ENCODE peak calls at places on chromosome 2, in five cellular contexts. One of them, this sample, is unnamed.

GRCh38 chr2:24740142-24740541 is 53.0 kb downstream of the PTRHD1 start:
- DNase-seq in A549: no peak
- DNase-seq in A673: no peak
- DNase-seq in WTC11: no peak
- DNase-seq in OCI-LY7: no peak
- DNase-seq in this sample: no peak

GRCh38 chr2:45259144-45259543 is 249.9 kb upstream of the SIX2 start:
- DNase-seq in A673: no peak
- DNase-seq in WTC11: no peak
- DNase-seq in OCI-LY7: no peak
- DNase-seq in A549: no peak
- DNase-seq in this sample: no peak

GRCh38 chr2:179898873-179899272 is 37.5 kb upstream of the ZNF385B start:
- DNase-seq in OCI-LY7: peak; percentile 92
- DNase-seq in A673: peak; percentile 70
- DNase-seq in WTC11: peak; percentile 67
- DNase-seq in A549: no peak
- DNase-seq in this sample: peak; percentile 47

GRCh38 chr2:84919885-84920580 is 14.6 kb downstream of the TMSB10 start:
- DNase-seq in A549: peak; percentile 88
- DNase-seq in OCI-LY7: peak; percentile 38
- DNase-seq in WTC11: no peak
- DNase-seq in A673: peak; percentile 94
- DNase-seq in this sample: no peak

GRCh38 chr2:205596581-205596980 is 85.7 kb upstream of the NRP2 start:
- DNase-seq in WTC11: no peak
- DNase-seq in A549: no peak
- DNase-seq in OCI-LY7: no peak
- DNase-seq in A673: no peak
- DNase-seq in this sample: no peak

GRCh38 chr2:200765139-200765951 is 46.4 kb upstream of the BZW1 start:
- DNase-seq in OCI-LY7: no peak
- DNase-seq in A549: peak; percentile 55
- DNase-seq in WTC11: no peak
- DNase-seq in A673: peak; percentile 69
- DNase-seq in this sample: no peak

GRCh38 chr2:30300456-30301221 is 69.3 kb downstream of the LBH start:
- DNase-seq in WTC11: no peak
- DNase-seq in A549: peak; percentile 21
- DNase-seq in A673: peak; percentile 18
- DNase-seq in OCI-LY7: no peak
- DNase-seq in this sample: no peak

GRCh38 chr2:236665572-236666118 is 96.0 kb downstream of the ACKR3 start:
- DNase-seq in A673: no peak
- DNase-seq in WTC11: no peak
- DNase-seq in OCI-LY7: no peak
- DNase-seq in A549: peak; percentile 26
- DNase-seq in this sample: no peak

GRCh38 chr2:10439185-10439879 is 8.8 kb downstream of the ODC1 start:
- DNase-seq in WTC11: no peak
- DNase-seq in OCI-LY7: no peak
- DNase-seq in A673: no peak
- DNase-seq in A549: no peak
- DNase-seq in this sample: no peak

GRCh38 chr2:126864861-126865260 is 33.8 kb upstream of the TEX51 start:
- DNase-seq in WTC11: peak; percentile 62
- DNase-seq in OCI-LY7: peak; percentile 9
- DNase-seq in A673: peak; percentile 35
- DNase-seq in A549: no peak
- DNase-seq in this sample: no peak
- TF ChIP-seq CTCF in WTC11: no peak
- TF ChIP-seq CTCF in OCI-LY7: peak; percentile 61
- TF ChIP-seq CTCF in A673: peak; percentile 54
- TF ChIP-seq CTCF in A549: no peak
- TF ChIP-seq CTCF in this sample: no peak

GRCh38 chr2:64645014-64645418 is 8.7 kb downstream of the SERTAD2 start:
- DNase-seq in A673: peak; percentile 87
- DNase-seq in OCI-LY7: peak; percentile 72
- DNase-seq in WTC11: peak; percentile 81
- DNase-seq in A549: peak; percentile 75
- DNase-seq in this sample: peak; percentile 73
- TF ChIP-seq CTCF in A673: no peak
- TF ChIP-seq CTCF in OCI-LY7: peak; percentile 50
- TF ChIP-seq CTCF in WTC11: no peak
- TF ChIP-seq CTCF in A549: no peak
- TF ChIP-seq CTCF in this sample: no peak

GRCh38 chr2:70995227-70995729 is 605 bp upstream of the TEX261 start:
- DNase-seq in A549: peak; percentile 80
- DNase-seq in A673: peak; percentile 61
- DNase-seq in OCI-LY7: peak; percentile 83
- DNase-seq in WTC11: peak; percentile 54
- DNase-seq in this sample: no peak
- TF ChIP-seq CTCF in A549: peak; percentile 46
- TF ChIP-seq CTCF in A673: peak; percentile 49
- TF ChIP-seq CTCF in OCI-LY7: peak; percentile 75
- TF ChIP-seq CTCF in WTC11: no peak
- TF ChIP-seq CTCF in this sample: peak; percentile 13

DNA sequence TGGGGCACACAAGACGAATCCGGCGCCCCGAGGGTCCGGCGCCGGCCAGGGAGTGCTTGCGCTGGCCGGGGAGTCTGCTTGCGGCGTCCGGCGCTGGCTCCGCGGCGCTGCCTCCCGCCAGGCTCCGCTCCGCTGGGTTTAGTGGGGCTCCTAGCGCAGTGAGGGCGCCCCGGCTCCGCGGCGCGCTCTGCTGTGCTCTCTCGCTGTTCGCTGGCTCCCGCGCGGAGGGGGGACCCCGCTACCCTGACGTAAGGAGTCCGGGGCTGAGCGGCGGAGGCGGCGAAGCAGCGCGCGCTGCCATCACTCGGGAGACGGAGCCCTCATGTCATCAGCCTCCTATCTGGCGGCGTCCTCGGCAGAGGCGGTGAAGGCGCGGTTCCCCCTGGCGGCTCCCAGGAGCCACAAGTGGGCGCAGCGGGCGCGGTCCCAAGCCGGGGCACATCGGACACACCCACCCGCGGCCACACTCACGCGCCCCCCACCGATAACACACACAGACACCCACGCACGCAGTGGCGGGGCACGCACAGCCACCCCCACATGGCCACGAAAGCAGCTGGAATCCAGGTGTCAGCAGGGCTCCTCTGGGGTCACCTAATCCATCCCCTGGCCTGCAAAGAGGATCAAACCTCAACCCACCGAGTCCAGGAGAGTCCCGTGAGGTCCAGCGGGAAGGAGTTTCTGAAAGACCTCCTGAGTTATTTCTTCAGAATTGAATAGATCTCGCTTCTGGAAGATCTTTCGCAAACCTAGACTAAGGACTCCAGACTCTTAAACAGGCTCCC is at the start of gene C1QL2:
- DNase-seq in A549: no peak
- DNase-seq in OCI-LY7: no peak
- DNase-seq in A673: peak; percentile 59
- DNase-seq in WTC11: peak; percentile 66
- DNase-seq in this sample: peak; percentile 55
- TF ChIP-seq CTCF in A549: no peak
- TF ChIP-seq CTCF in OCI-LY7: no peak
- TF ChIP-seq CTCF in A673: peak; percentile 43
- TF ChIP-seq CTCF in WTC11: no peak
- TF ChIP-seq CTCF in this sample: no peak

DNA sequence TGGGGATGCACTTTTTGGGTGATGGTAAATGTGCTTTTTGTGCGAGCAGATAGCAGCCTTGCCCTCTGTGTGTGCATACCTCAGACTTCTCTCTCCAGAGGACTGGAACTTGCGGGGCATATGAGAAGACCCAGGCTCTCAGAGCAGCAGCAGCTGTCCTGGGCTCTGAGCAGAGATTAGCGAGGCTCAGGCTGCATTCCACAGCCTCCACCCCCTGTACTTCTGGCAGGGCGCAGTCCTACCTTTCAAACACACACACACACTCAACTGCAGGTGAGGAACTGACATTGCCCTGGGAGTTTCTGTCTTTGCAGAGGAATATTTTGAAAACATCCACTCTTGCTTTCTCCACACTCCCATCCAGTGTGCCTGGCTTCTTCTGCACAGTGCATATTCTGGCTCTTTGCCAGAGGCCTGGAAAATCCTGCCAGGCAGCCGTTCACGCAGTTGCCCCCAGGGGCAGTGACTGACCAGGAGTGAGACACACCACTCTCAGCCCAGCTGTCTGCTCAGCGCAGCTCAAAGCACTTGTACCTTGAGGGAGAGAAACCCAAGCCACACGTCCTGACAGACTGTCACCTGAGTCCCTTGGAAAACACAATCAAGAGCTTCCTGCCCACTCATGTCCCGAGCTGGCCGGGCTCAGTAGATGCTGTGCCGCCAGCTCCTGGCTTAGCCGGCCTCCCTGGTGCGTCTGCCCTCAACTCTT is 460.8 kb downstream of the RNF144A start:
- DNase-seq in WTC11: peak; percentile 26
- DNase-seq in A549: peak; percentile 15
- DNase-seq in OCI-LY7: no peak
- DNase-seq in A673: no peak
- DNase-seq in this sample: peak; percentile 75
- TF ChIP-seq CTCF in WTC11: no peak
- TF ChIP-seq CTCF in A549: no peak
- TF ChIP-seq CTCF in OCI-LY7: no peak
- TF ChIP-seq CTCF in A673: no peak
- TF ChIP-seq CTCF in this sample: peak; percentile 48

GRCh38 chr2:202871161-202872141 is at the start of gene ICA1L:
- DNase-seq in OCI-LY7: peak; percentile 73
- DNase-seq in WTC11: peak; percentile 74
- DNase-seq in A549: peak; percentile 26
- DNase-seq in A673: peak; percentile 66
- DNase-seq in this sample: peak; percentile 85
- TF ChIP-seq CTCF in OCI-LY7: no peak
- TF ChIP-seq CTCF in WTC11: no peak
- TF ChIP-seq CTCF in A549: no peak
- TF ChIP-seq CTCF in A673: no peak
- TF ChIP-seq CTCF in this sample: no peak